ENCODE peak calls at places on chromosomes 1 and 21, in eight cellular contexts. One of them, this sample, is unnamed.

GRCh38 chr1:54137532-54138061 is 15.2 kb downstream of the CDCP2 start:
- DNase-seq in AG09319: no peak
- DNase-seq in HCEC 1CT: no peak
- DNase-seq in neural crest cell: no peak
- DNase-seq in GM19239: no peak
- DNase-seq in transverse colon: no peak
- DNase-seq in stimulated activated CD4-positive, alpha-beta T cell treated with anti-CD3 and anti-CD28 coated beads, TNF-alpha, amount 100 ng/mL, for 1 hour: no peak
- DNase-seq in Calu3: no peak
- DNase-seq in this sample: peak

GRCh38 chr1:8026153-8026975 is at the start of gene ERRFI1:
- DNase-seq in neural crest cell: peak
- DNase-seq in transverse colon: peak
- DNase-seq in HCEC 1CT: peak
- DNase-seq in Calu3: peak
- DNase-seq in GM19239: peak
- DNase-seq in stimulated activated CD4-positive, alpha-beta T cell treated with anti-CD3 and anti-CD28 coated beads, TNF-alpha, amount 100 ng/mL, for 1 hour: peak
- DNase-seq in AG09319: peak
- DNase-seq in this sample: peak

GRCh38 chr1:222829868-222830267 is 15.0 kb downstream of the DISP1 start:
- DNase-seq in neural crest cell: no peak
- DNase-seq in GM19239: no peak
- DNase-seq in HCEC 1CT: peak
- DNase-seq in Calu3: no peak
- DNase-seq in stimulated activated CD4-positive, alpha-beta T cell treated with anti-CD3 and anti-CD28 coated beads, TNF-alpha, amount 100 ng/mL, for 1 hour: no peak
- DNase-seq in AG09319: no peak
- DNase-seq in transverse colon: no peak
- DNase-seq in this sample: peak

GRCh38 chr1:51819810-51820209 is 58.7 kb downstream of the NRDC start:
- DNase-seq in transverse colon: no peak
- DNase-seq in GM19239: no peak
- DNase-seq in AG09319: no peak
- DNase-seq in Calu3: no peak
- DNase-seq in HCEC 1CT: no peak
- DNase-seq in neural crest cell: no peak
- DNase-seq in stimulated activated CD4-positive, alpha-beta T cell treated with anti-CD3 and anti-CD28 coated beads, TNF-alpha, amount 100 ng/mL, for 1 hour: no peak
- DNase-seq in this sample: no peak

GRCh38 chr1:155893389-155894142 is 17.6 kb downstream of the RIT1 start:
- DNase-seq in neural crest cell: no peak
- DNase-seq in HCEC 1CT: peak
- DNase-seq in AG09319: no peak
- DNase-seq in stimulated activated CD4-positive, alpha-beta T cell treated with anti-CD3 and anti-CD28 coated beads, TNF-alpha, amount 100 ng/mL, for 1 hour: no peak
- DNase-seq in GM19239: no peak
- DNase-seq in Calu3: peak
- DNase-seq in transverse colon: no peak
- DNase-seq in this sample: peak

GRCh38 chr1:164071288-164071687 is 487.7 kb upstream of the PBX1 start:
- DNase-seq in HCEC 1CT: no peak
- DNase-seq in transverse colon: no peak
- DNase-seq in neural crest cell: no peak
- DNase-seq in Calu3: no peak
- DNase-seq in stimulated activated CD4-positive, alpha-beta T cell treated with anti-CD3 and anti-CD28 coated beads, TNF-alpha, amount 100 ng/mL, for 1 hour: no peak
- DNase-seq in AG09319: no peak
- DNase-seq in GM19239: no peak
- DNase-seq in this sample: no peak

GRCh38 chr1:167881069-167881468 is 32.9 kb downstream of the ADCY10 start:
- DNase-seq in Calu3: no peak
- DNase-seq in HCEC 1CT: peak
- DNase-seq in transverse colon: no peak
- DNase-seq in neural crest cell: no peak
- DNase-seq in GM19239: no peak
- DNase-seq in AG09319: no peak
- DNase-seq in stimulated activated CD4-positive, alpha-beta T cell treated with anti-CD3 and anti-CD28 coated beads, TNF-alpha, amount 100 ng/mL, for 1 hour: no peak
- DNase-seq in this sample: peak

GRCh38 chr1:22442212-22442894 is 9.3 kb upstream of the ZBTB40 start:
- DNase-seq in stimulated activated CD4-positive, alpha-beta T cell treated with anti-CD3 and anti-CD28 coated beads, TNF-alpha, amount 100 ng/mL, for 1 hour: no peak
- DNase-seq in HCEC 1CT: no peak
- DNase-seq in neural crest cell: no peak
- DNase-seq in AG09319: no peak
- DNase-seq in transverse colon: no peak
- DNase-seq in GM19239: no peak
- DNase-seq in Calu3: no peak
- DNase-seq in this sample: no peak

GRCh38 chr21:38661296-38662223 is 144.2 kb upstream of the ETS2 start:
- DNase-seq in GM19239: no peak
- DNase-seq in AG09319: no peak
- DNase-seq in neural crest cell: peak
- DNase-seq in HCEC 1CT: peak
- DNase-seq in Calu3: peak
- DNase-seq in stimulated activated CD4-positive, alpha-beta T cell treated with anti-CD3 and anti-CD28 coated beads, TNF-alpha, amount 100 ng/mL, for 1 hour: no peak
- DNase-seq in transverse colon: peak
- DNase-seq in this sample: no peak

GRCh38 chr1:243672675-243673074 is 177.4 kb downstream of the AKT3 start:
- DNase-seq in transverse colon: no peak
- DNase-seq in neural crest cell: no peak
- DNase-seq in Calu3: no peak
- DNase-seq in HCEC 1CT: no peak
- DNase-seq in stimulated activated CD4-positive, alpha-beta T cell treated with anti-CD3 and anti-CD28 coated beads, TNF-alpha, amount 100 ng/mL, for 1 hour: no peak
- DNase-seq in GM19239: no peak
- DNase-seq in AG09319: no peak
- DNase-seq in this sample: no peak

GRCh38 chr21:44618909-44619308 is 7.0 kb downstream of the KRTAP10-8 start:
- DNase-seq in neural crest cell: no peak
- DNase-seq in GM19239: no peak
- DNase-seq in stimulated activated CD4-positive, alpha-beta T cell treated with anti-CD3 and anti-CD28 coated beads, TNF-alpha, amount 100 ng/mL, for 1 hour: peak
- DNase-seq in transverse colon: no peak
- DNase-seq in HCEC 1CT: no peak
- DNase-seq in AG09319: no peak
- DNase-seq in Calu3: no peak
- DNase-seq in this sample: peak

GRCh38 chr1:181090653-181091126 is 2.2 kb downstream of the IER5 start:
- DNase-seq in HCEC 1CT: no peak
- DNase-seq in Calu3: no peak
- DNase-seq in transverse colon: peak
- DNase-seq in GM19239: no peak
- DNase-seq in neural crest cell: no peak
- DNase-seq in AG09319: no peak
- DNase-seq in stimulated activated CD4-positive, alpha-beta T cell treated with anti-CD3 and anti-CD28 coated beads, TNF-alpha, amount 100 ng/mL, for 1 hour: no peak
- DNase-seq in this sample: peak

GRCh38 chr1:28199328-28200233 is 23.1 kb upstream of the PTAFR start:
- DNase-seq in GM19239: peak
- DNase-seq in transverse colon: peak
- DNase-seq in AG09319: no peak
- DNase-seq in HCEC 1CT: no peak
- DNase-seq in Calu3: no peak
- DNase-seq in neural crest cell: no peak
- DNase-seq in stimulated activated CD4-positive, alpha-beta T cell treated with anti-CD3 and anti-CD28 coated beads, TNF-alpha, amount 100 ng/mL, for 1 hour: no peak
- DNase-seq in this sample: no peak

GRCh38 chr1:213985181-213986019 is 2.4 kb upstream of the PROX1 start:
- DNase-seq in transverse colon: no peak
- DNase-seq in GM19239: no peak
- DNase-seq in Calu3: no peak
- DNase-seq in AG09319: no peak
- DNase-seq in stimulated activated CD4-positive, alpha-beta T cell treated with anti-CD3 and anti-CD28 coated beads, TNF-alpha, amount 100 ng/mL, for 1 hour: no peak
- DNase-seq in HCEC 1CT: no peak
- DNase-seq in neural crest cell: no peak
- DNase-seq in this sample: no peak

GRCh38 chr1:2984399-2985061 is 36.7 kb upstream of the ACTRT2 start:
- DNase-seq in stimulated activated CD4-positive, alpha-beta T cell treated with anti-CD3 and anti-CD28 coated beads, TNF-alpha, amount 100 ng/mL, for 1 hour: no peak
- DNase-seq in neural crest cell: no peak
- DNase-seq in GM19239: no peak
- DNase-seq in transverse colon: no peak
- DNase-seq in AG09319: no peak
- DNase-seq in HCEC 1CT: no peak
- DNase-seq in Calu3: no peak
- DNase-seq in this sample: no peak

GRCh38 chr1:212917134-212917485 is 33.2 kb upstream of the VASH2 start:
- DNase-seq in transverse colon: no peak
- DNase-seq in neural crest cell: peak
- DNase-seq in stimulated activated CD4-positive, alpha-beta T cell treated with anti-CD3 and anti-CD28 coated beads, TNF-alpha, amount 100 ng/mL, for 1 hour: no peak
- DNase-seq in AG09319: no peak
- DNase-seq in Calu3: no peak
- DNase-seq in GM19239: no peak
- DNase-seq in HCEC 1CT: no peak
- DNase-seq in this sample: no peak

GRCh38 chr1:109726007-109726406 is 14.0 kb downstream of the GSTM5 start:
- DNase-seq in GM19239: no peak
- DNase-seq in HCEC 1CT: no peak
- DNase-seq in AG09319: no peak
- DNase-seq in transverse colon: no peak
- DNase-seq in stimulated activated CD4-positive, alpha-beta T cell treated with anti-CD3 and anti-CD28 coated beads, TNF-alpha, amount 100 ng/mL, for 1 hour: no peak
- DNase-seq in Calu3: no peak
- DNase-seq in neural crest cell: no peak
- DNase-seq in this sample: no peak

GRCh38 chr1:1179983-1180861 is 6.5 kb downstream of the TTLL10 start:
- DNase-seq in neural crest cell: no peak
- DNase-seq in stimulated activated CD4-positive, alpha-beta T cell treated with anti-CD3 and anti-CD28 coated beads, TNF-alpha, amount 100 ng/mL, for 1 hour: no peak
- DNase-seq in AG09319: no peak
- DNase-seq in HCEC 1CT: no peak
- DNase-seq in GM19239: no peak
- DNase-seq in transverse colon: peak
- DNase-seq in Calu3: no peak
- DNase-seq in this sample: no peak

GRCh38 chr1:180974236-180974635 is 48.4 kb downstream of the STX6 start:
- DNase-seq in GM19239: no peak
- DNase-seq in transverse colon: no peak
- DNase-seq in stimulated activated CD4-positive, alpha-beta T cell treated with anti-CD3 and anti-CD28 coated beads, TNF-alpha, amount 100 ng/mL, for 1 hour: no peak
- DNase-seq in HCEC 1CT: no peak
- DNase-seq in Calu3: no peak
- DNase-seq in neural crest cell: no peak
- DNase-seq in AG09319: no peak
- DNase-seq in this sample: no peak

GRCh38 chr1:91784616-91785015 is 101.3 kb downstream of the TGFBR3 start:
- DNase-seq in GM19239: no peak
- DNase-seq in Calu3: no peak
- DNase-seq in AG09319: no peak
- DNase-seq in neural crest cell: no peak
- DNase-seq in transverse colon: no peak
- DNase-seq in HCEC 1CT: no peak
- DNase-seq in stimulated activated CD4-positive, alpha-beta T cell treated with anti-CD3 and anti-CD28 coated beads, TNF-alpha, amount 100 ng/mL, for 1 hour: no peak
- DNase-seq in this sample: no peak

GRCh38 chr1:54995835-54996234 is 2.9 kb upstream of the BSND start:
- DNase-seq in transverse colon: no peak
- DNase-seq in stimulated activated CD4-positive, alpha-beta T cell treated with anti-CD3 and anti-CD28 coated beads, TNF-alpha, amount 100 ng/mL, for 1 hour: no peak
- DNase-seq in AG09319: no peak
- DNase-seq in HCEC 1CT: no peak
- DNase-seq in GM19239: no peak
- DNase-seq in neural crest cell: no peak
- DNase-seq in Calu3: no peak
- DNase-seq in this sample: no peak

This sample was measured in kidney tubule cell.